ENCODE peak calls at places on chromosomes 7 and 10, in ten cellular contexts. M is tibial artery; O is naive thymus-derived CD4-positive, alpha-beta T cell; S is mammary epithelial cell; E is IMR-90; A is psoas muscle; C is mucosa of descending colon; N is upper lobe of right lung; L is GM23338; X is heart right ventricle. F is an unnamed sample.

GRCh38 chr10:84328303-84329093 is at the start of gene CCSER2:
- DNase-seq in M (peak; percentile 97), O (peak; percentile 89), S (peak; percentile 87), E (peak; percentile 97), A (peak; percentile 99), C (peak; percentile 99), N (peak; percentile 100), L (peak; percentile 97), X (peak; percentile 98), F (peak; percentile 99)

GRCh38 chr10:11861811-11862210 is 38.7 kb downstream of the PROSER2 start:
- DNase-seq in M (no peak), O (no peak), S (no peak), E (no peak), A (no peak), C (no peak), N (peak; percentile 13), L (no peak), X (no peak), F (no peak)

GRCh38 chr7:11346312-11346711 is 372.6 kb downstream of the PHF14 start:
- DNase-seq in M (no peak), O (no peak), S (no peak), E (no peak), A (no peak), C (no peak), N (no peak), L (no peak), X (no peak), F (peak; percentile 30)

GRCh38 chr10:33273295-33274002 is 61.0 kb downstream of the NRP1 start:
- DNase-seq in M (peak; percentile 86), O (no peak), S (peak; percentile 95), E (peak; percentile 96), A (peak; percentile 92), C (peak; percentile 55), N (peak; percentile 91), L (peak; percentile 48), X (peak; percentile 86), F (peak; percentile 42)

GRCh38 chr10:130747946-130748345 is 563.6 kb downstream of the TCERG1L start:
- DNase-seq in M (no peak), O (no peak), S (no peak), E (no peak), A (peak; percentile 19), C (no peak), N (peak; percentile 38), L (no peak), X (no peak), F (no peak)

GRCh38 chr7:50954716-50955115 is 172.0 kb upstream of the GRB10 start:
- DNase-seq in M (no peak), O (no peak), S (no peak), E (no peak), A (no peak), C (no peak), N (no peak), L (no peak), X (no peak), F (no peak)

GRCh38 chr7:114879554-114879953 is 42.3 kb upstream of the MDFIC start:
- DNase-seq in M (no peak), O (no peak), S (no peak), E (peak; percentile 81), A (no peak), C (no peak), N (no peak), L (no peak), X (no peak), F (no peak)

GRCh38 chr10:101215397-101216206 is 13.7 kb downstream of the LBX1 start:
- DNase-seq in M (no peak), O (no peak), S (no peak), E (no peak), A (no peak), C (no peak), N (no peak), L (peak; percentile 68), X (no peak), F (no peak)

GRCh38 chr7:75757298-75757676 is 14.7 kb downstream of the CCL26 start:
- DNase-seq in M (no peak), O (no peak), S (no peak), E (no peak), A (no peak), C (no peak), N (no peak), L (no peak), X (no peak), F (no peak)

GRCh38 chr10:36578306-36578705 is 547.1 kb upstream of the ANKRD30A start:
- DNase-seq in M (no peak), O (no peak), S (peak; percentile 68), E (peak; percentile 88), A (no peak), C (no peak), N (no peak), L (no peak), X (no peak), F (no peak)

GRCh38 chr7:18364403-18364795 is 131.2 kb upstream of the HDAC9 start:
- DNase-seq in M (no peak), O (no peak), S (no peak), E (no peak), A (no peak), C (no peak), N (no peak), L (no peak), X (no peak), F (no peak)

GRCh38 chr7:157525501-157525915 is 188.7 kb downstream of the DNAJB6 start:
- DNase-seq in M (no peak), O (no peak), S (no peak), E (no peak), A (no peak), C (no peak), N (no peak), L (no peak), X (no peak), F (no peak)

GRCh38 chr7:1129431-1129830 is 30.6 kb downstream of the ZFAND2A start:
- DNase-seq in M (no peak), O (no peak), S (no peak), E (no peak), A (peak; percentile 42), C (no peak), N (peak; percentile 37), L (no peak), X (no peak), F (no peak)

GRCh38 chr7:74294191-74294998 is 5.2 kb downstream of the CLIP2 start:
- DNase-seq in M (no peak), O (no peak), S (no peak), E (no peak), A (peak; percentile 60), C (no peak), N (no peak), L (peak; percentile 48), X (peak; percentile 42), F (no peak)

GRCh38 chr7:68038621-68039314 is 1042.1 kb downstream of the TYW1 start:
- DNase-seq in M (no peak), O (no peak), S (no peak), E (no peak), A (no peak), C (no peak), N (no peak), L (no peak), X (no peak), F (peak; percentile 55)

GRCh38 chr7:79770053-79770452 is 316.6 kb upstream of the MAGI2 start:
- DNase-seq in M (no peak), O (no peak), S (no peak), E (no peak), A (no peak), C (peak; percentile 43), N (no peak), L (no peak), X (no peak), F (no peak)

GRCh38 chr10:26741368-26741767 is 43.9 kb downstream of the PDSS1 start:
- DNase-seq in M (no peak), O (no peak), S (no peak), E (no peak), A (no peak), C (no peak), N (no peak), L (no peak), X (no peak), F (no peak)
- H3K36me3 ChIP-seq in M (peaks cover 43% of the 10 kb centered on the region), O (no peaks in the 10 kb centered on the region), S (peaks cover 27% of the 10 kb centered on the region), E (peaks cover 15% of the 10 kb centered on the region), A (peaks cover 83% of the 10 kb centered on the region), C (peaks cover 14% of the 10 kb centered on the region), N (peaks cover 39% of the 10 kb centered on the region), L (peaks cover 18% of the 10 kb centered on the region), X (peaks cover 79% of the 10 kb centered on the region), F (no peaks in the 10 kb centered on the region)

DNA sequence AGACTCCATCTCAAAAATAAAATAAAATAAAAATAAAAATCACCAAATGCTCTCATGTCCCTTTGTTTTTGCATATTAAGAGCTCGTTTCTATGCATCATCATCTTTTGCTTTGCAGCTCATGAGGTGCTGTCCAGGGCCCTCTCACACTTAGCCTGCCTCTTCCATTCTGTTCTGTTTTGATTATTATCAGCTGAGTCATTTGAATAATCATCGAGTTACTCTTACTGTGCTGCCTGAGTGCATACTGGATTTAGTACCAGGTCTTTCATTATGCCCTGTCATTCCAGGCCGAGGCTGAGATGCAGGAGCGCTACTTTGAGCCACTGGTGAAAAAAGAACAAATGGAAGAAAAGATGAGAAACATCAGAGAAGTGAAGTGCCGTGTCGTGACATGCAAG is 33.0 kb downstream of the UCMA start:
- DNase-seq in M (no peak), O (no peak), S (peak; percentile 8), E (peak; percentile 75), A (no peak), C (no peak), N (no peak), L (no peak), X (no peak), F (no peak)
- H3K36me3 ChIP-seq in M (no peaks in the 10 kb centered on the region), O (no peaks in the 10 kb centered on the region), S (peaks cover 24% of the 10 kb centered on the region), E (peaks cover 2% of the 10 kb centered on the region), A (no peaks in the 10 kb centered on the region), C (no peaks in the 10 kb centered on the region), N (no peaks in the 10 kb centered on the region), L (peaks cover 65% of the 10 kb centered on the region), X (no peaks in the 10 kb centered on the region), F (no peaks in the 10 kb centered on the region)

DNA sequence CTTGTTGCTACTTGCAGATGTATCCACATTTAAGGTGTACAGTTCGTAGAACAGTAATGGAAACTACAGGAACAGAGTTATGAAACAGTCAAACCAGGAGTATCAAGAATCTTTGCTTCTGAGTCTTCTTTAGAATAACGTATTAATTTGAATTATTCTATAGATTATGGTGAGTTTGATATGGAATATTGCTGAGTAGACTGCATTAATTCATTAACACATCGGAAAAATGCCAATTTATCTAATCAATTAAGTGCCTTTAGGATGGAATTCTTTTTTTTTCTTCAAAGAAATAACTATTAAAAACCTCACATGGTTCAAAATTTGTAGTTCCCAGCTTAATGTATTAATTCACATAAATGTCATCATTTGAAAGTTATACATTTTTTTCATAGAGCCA is 3.8 kb downstream of the TFAM start:
- DNase-seq in M (no peak), O (no peak), S (no peak), E (no peak), A (no peak), C (no peak), N (no peak), L (no peak), X (no peak), F (no peak)
- H3K36me3 ChIP-seq in M (peaks cover 42% of the 10 kb centered on the region), O (peaks cover 10% of the 10 kb centered on the region), S (peaks cover 22% of the 10 kb centered on the region), E (peaks cover 14% of the 10 kb centered on the region), A (peaks cover 76% of the 10 kb centered on the region), C (no peaks in the 10 kb centered on the region), N (peaks cover 67% of the 10 kb centered on the region), L (peaks cover 45% of the 10 kb centered on the region), X (peaks cover 68% of the 10 kb centered on the region), F (no peaks in the 10 kb centered on the region)

DNA sequence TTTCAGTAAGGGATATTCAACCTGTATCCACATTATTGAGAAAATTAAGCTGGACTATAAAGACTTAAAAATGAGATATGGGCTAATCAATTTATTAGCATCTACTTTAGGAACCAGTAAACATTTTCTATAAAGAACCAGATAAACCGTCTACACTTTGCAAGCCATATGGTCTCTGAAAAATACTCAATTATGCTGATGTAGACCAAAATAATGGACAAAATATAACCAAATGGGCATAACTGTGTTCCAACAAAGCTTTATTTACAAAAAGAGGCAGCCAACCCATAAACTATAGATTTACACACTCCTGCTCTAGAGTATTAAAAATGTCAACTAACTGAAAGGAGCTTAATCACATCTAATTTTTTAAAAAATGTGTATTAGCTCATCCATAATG is 42.3 kb downstream of the TNPO3 start:
- DNase-seq in M (no peak), O (no peak), S (no peak), E (no peak), A (no peak), C (no peak), N (no peak), L (no peak), X (no peak), F (no peak)
- H3K36me3 ChIP-seq in M (peaks cover 43% of the 10 kb centered on the region), O (peaks cover 17% of the 10 kb centered on the region), S (peaks cover 19% of the 10 kb centered on the region), E (peaks cover 17% of the 10 kb centered on the region), A (peaks cover 67% of the 10 kb centered on the region), C (no peaks in the 10 kb centered on the region), N (peaks cover 51% of the 10 kb centered on the region), L (peaks cover 34% of the 10 kb centered on the region), X (peaks cover 71% of the 10 kb centered on the region), F (peaks cover 7% of the 10 kb centered on the region)